ENCODE peak calls at places on chromosome 14, in nine cellular contexts. One of them, this sample, is unnamed.

GRCh38 chr14:100979780-100980179 is 76.3 kb upstream of the RTL1 start:
- DNase-seq in AG09309: peak
- DNase-seq in OCI-LY7: no peak
- DNase-seq in fibroblast of lung: peak
- DNase-seq in astrocyte of the spinal cord: peak
- DNase-seq in esophagus squamous epithelium: no peak
- DNase-seq in RWPE2: no peak
- DNase-seq in adrenal gland: no peak
- DNase-seq in suprapubic skin: no peak
- DNase-seq in this sample: no peak

GRCh38 chr14:75549169-75549568 is 26.9 kb downstream of the BATF start:
- DNase-seq in AG09309: no peak
- DNase-seq in OCI-LY7: no peak
- DNase-seq in fibroblast of lung: no peak
- DNase-seq in astrocyte of the spinal cord: no peak
- DNase-seq in esophagus squamous epithelium: no peak
- DNase-seq in RWPE2: no peak
- DNase-seq in adrenal gland: no peak
- DNase-seq in suprapubic skin: no peak
- DNase-seq in this sample: no peak

GRCh38 chr14:51860164-51860835 is at the start of gene GNG2:
- DNase-seq in AG09309: no peak
- DNase-seq in OCI-LY7: peak
- DNase-seq in fibroblast of lung: peak
- DNase-seq in astrocyte of the spinal cord: peak
- DNase-seq in esophagus squamous epithelium: peak
- DNase-seq in RWPE2: peak
- DNase-seq in adrenal gland: peak
- DNase-seq in suprapubic skin: peak
- DNase-seq in this sample: no peak

GRCh38 chr14:80388980-80389711 is 177.8 kb upstream of the DIO2 start:
- DNase-seq in AG09309: peak
- DNase-seq in OCI-LY7: no peak
- DNase-seq in fibroblast of lung: peak
- DNase-seq in astrocyte of the spinal cord: peak
- DNase-seq in esophagus squamous epithelium: no peak
- DNase-seq in RWPE2: no peak
- DNase-seq in adrenal gland: no peak
- DNase-seq in suprapubic skin: no peak
- DNase-seq in this sample: peak

GRCh38 chr14:50946234-50946935 is 2.1 kb upstream of the PYGL start:
- DNase-seq in AG09309: no peak
- DNase-seq in OCI-LY7: no peak
- DNase-seq in fibroblast of lung: peak
- DNase-seq in astrocyte of the spinal cord: no peak
- DNase-seq in esophagus squamous epithelium: no peak
- DNase-seq in RWPE2: no peak
- DNase-seq in adrenal gland: no peak
- DNase-seq in suprapubic skin: no peak
- DNase-seq in this sample: no peak

GRCh38 chr14:22845103-22845394 is 8.7 kb downstream of the MMP14 start:
- DNase-seq in AG09309: no peak
- DNase-seq in OCI-LY7: no peak
- DNase-seq in fibroblast of lung: no peak
- DNase-seq in astrocyte of the spinal cord: no peak
- DNase-seq in esophagus squamous epithelium: no peak
- DNase-seq in RWPE2: no peak
- DNase-seq in adrenal gland: no peak
- DNase-seq in suprapubic skin: no peak
- DNase-seq in this sample: no peak

GRCh38 chr14:51118993-51119392 is 24.1 kb upstream of the TRIM9 start:
- DNase-seq in AG09309: no peak
- DNase-seq in OCI-LY7: no peak
- DNase-seq in fibroblast of lung: no peak
- DNase-seq in astrocyte of the spinal cord: no peak
- DNase-seq in esophagus squamous epithelium: no peak
- DNase-seq in RWPE2: no peak
- DNase-seq in adrenal gland: no peak
- DNase-seq in suprapubic skin: no peak
- DNase-seq in this sample: no peak

GRCh38 chr14:70567791-70568190 is 32.7 kb downstream of the MED6 start:
- DNase-seq in AG09309: no peak
- DNase-seq in OCI-LY7: peak
- DNase-seq in fibroblast of lung: peak
- DNase-seq in astrocyte of the spinal cord: peak
- DNase-seq in esophagus squamous epithelium: no peak
- DNase-seq in RWPE2: peak
- DNase-seq in adrenal gland: no peak
- DNase-seq in suprapubic skin: no peak
- DNase-seq in this sample: peak

GRCh38 chr14:42222924-42223471 is 616.3 kb downstream of the LRFN5 start:
- DNase-seq in AG09309: peak
- DNase-seq in OCI-LY7: peak
- DNase-seq in fibroblast of lung: peak
- DNase-seq in astrocyte of the spinal cord: peak
- DNase-seq in esophagus squamous epithelium: no peak
- DNase-seq in RWPE2: no peak
- DNase-seq in adrenal gland: no peak
- DNase-seq in suprapubic skin: no peak
- DNase-seq in this sample: peak

GRCh38 chr14:66017960-66018359 is 468.2 kb upstream of the CCDC196 start:
- DNase-seq in AG09309: no peak
- DNase-seq in OCI-LY7: no peak
- DNase-seq in fibroblast of lung: no peak
- DNase-seq in astrocyte of the spinal cord: no peak
- DNase-seq in esophagus squamous epithelium: no peak
- DNase-seq in RWPE2: no peak
- DNase-seq in adrenal gland: no peak
- DNase-seq in suprapubic skin: no peak
- DNase-seq in this sample: no peak

GRCh38 chr14:23177181-23177580 is 6.3 kb downstream of the SLC7A8 start:
- DNase-seq in AG09309: no peak
- DNase-seq in OCI-LY7: no peak
- DNase-seq in fibroblast of lung: no peak
- DNase-seq in astrocyte of the spinal cord: no peak
- DNase-seq in esophagus squamous epithelium: no peak
- DNase-seq in RWPE2: no peak
- DNase-seq in adrenal gland: no peak
- DNase-seq in suprapubic skin: no peak
- DNase-seq in this sample: no peak

GRCh38 chr14:73567951-73568885 is 795 bp upstream of the ACOT2 start:
- DNase-seq in AG09309: no peak
- DNase-seq in OCI-LY7: no peak
- DNase-seq in fibroblast of lung: peak
- DNase-seq in astrocyte of the spinal cord: peak
- DNase-seq in esophagus squamous epithelium: no peak
- DNase-seq in RWPE2: no peak
- DNase-seq in adrenal gland: no peak
- DNase-seq in suprapubic skin: no peak
- DNase-seq in this sample: no peak

GRCh38 chr14:57326253-57326652 is 57.5 kb downstream of the AP5M1 start:
- DNase-seq in AG09309: no peak
- DNase-seq in OCI-LY7: peak
- DNase-seq in fibroblast of lung: no peak
- DNase-seq in astrocyte of the spinal cord: no peak
- DNase-seq in esophagus squamous epithelium: no peak
- DNase-seq in RWPE2: no peak
- DNase-seq in adrenal gland: no peak
- DNase-seq in suprapubic skin: no peak
- DNase-seq in this sample: no peak

GRCh38 chr14:56422703-56423213 is 156.8 kb upstream of the TMEM260 start:
- DNase-seq in AG09309: peak
- DNase-seq in OCI-LY7: peak
- DNase-seq in fibroblast of lung: peak
- DNase-seq in astrocyte of the spinal cord: peak
- DNase-seq in esophagus squamous epithelium: no peak
- DNase-seq in RWPE2: no peak
- DNase-seq in adrenal gland: peak
- DNase-seq in suprapubic skin: no peak
- DNase-seq in this sample: peak

GRCh38 chr14:88868558-88869159 is 44.2 kb downstream of the TTC8 start:
- DNase-seq in AG09309: no peak
- DNase-seq in OCI-LY7: peak
- DNase-seq in fibroblast of lung: peak
- DNase-seq in astrocyte of the spinal cord: peak
- DNase-seq in esophagus squamous epithelium: no peak
- DNase-seq in RWPE2: no peak
- DNase-seq in adrenal gland: no peak
- DNase-seq in suprapubic skin: no peak
- DNase-seq in this sample: no peak

GRCh38 chr14:100571837-100572236 is 15.4 kb downstream of the BEGAIN start:
- DNase-seq in AG09309: no peak
- DNase-seq in OCI-LY7: no peak
- DNase-seq in fibroblast of lung: no peak
- DNase-seq in astrocyte of the spinal cord: no peak
- DNase-seq in esophagus squamous epithelium: no peak
- DNase-seq in RWPE2: no peak
- DNase-seq in adrenal gland: no peak
- DNase-seq in suprapubic skin: no peak
- DNase-seq in this sample: no peak

GRCh38 chr14:34920339-34920738 is 45.2 kb upstream of the BAZ1A start:
- DNase-seq in AG09309: no peak
- DNase-seq in OCI-LY7: no peak
- DNase-seq in fibroblast of lung: peak
- DNase-seq in astrocyte of the spinal cord: no peak
- DNase-seq in esophagus squamous epithelium: no peak
- DNase-seq in RWPE2: no peak
- DNase-seq in adrenal gland: no peak
- DNase-seq in suprapubic skin: no peak
- DNase-seq in this sample: no peak

GRCh38 chr14:25042362-25043299 is 7.3 kb downstream of the STXBP6 start:
- DNase-seq in AG09309: peak
- DNase-seq in OCI-LY7: no peak
- DNase-seq in fibroblast of lung: peak
- DNase-seq in astrocyte of the spinal cord: peak
- DNase-seq in esophagus squamous epithelium: no peak
- DNase-seq in RWPE2: no peak
- DNase-seq in adrenal gland: peak
- DNase-seq in suprapubic skin: no peak
- DNase-seq in this sample: peak
- TF ChIP-seq CTCF in AG09309: peak
- TF ChIP-seq CTCF in OCI-LY7: peak
- TF ChIP-seq CTCF in fibroblast of lung: peak
- TF ChIP-seq CTCF in astrocyte of the spinal cord: peak
- TF ChIP-seq CTCF in esophagus squamous epithelium: peak
- TF ChIP-seq CTCF in RWPE2: peak
- TF ChIP-seq CTCF in adrenal gland: peak
- TF ChIP-seq CTCF in suprapubic skin: peak
- TF ChIP-seq CTCF in this sample: peak

DNA sequence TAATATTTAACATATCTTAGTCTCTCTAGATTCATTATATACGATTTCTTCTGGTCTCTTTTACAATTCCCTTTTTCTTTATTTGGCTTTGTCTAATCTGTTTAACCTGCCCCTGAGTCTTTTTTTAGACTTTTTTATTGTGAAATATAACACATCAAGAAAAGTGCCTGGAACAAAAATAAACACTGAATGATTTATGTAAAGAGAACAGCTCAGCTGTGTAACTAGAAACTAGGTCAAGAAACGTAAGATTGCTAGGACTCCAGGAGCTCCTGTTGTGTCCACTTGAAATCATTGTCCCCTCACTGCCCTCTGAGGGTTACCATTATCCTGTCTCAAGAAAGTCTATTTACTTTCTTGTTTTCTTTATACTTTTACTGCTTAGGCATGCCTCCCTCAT is 23.1 kb downstream of the EXD2 start:
- DNase-seq in AG09309: no peak
- DNase-seq in OCI-LY7: no peak
- DNase-seq in fibroblast of lung: peak
- DNase-seq in astrocyte of the spinal cord: peak
- DNase-seq in esophagus squamous epithelium: no peak
- DNase-seq in RWPE2: no peak
- DNase-seq in adrenal gland: no peak
- DNase-seq in suprapubic skin: no peak
- DNase-seq in this sample: no peak
- H3K4me3 ChIP-seq in AG09309: no peak
- H3K4me3 ChIP-seq in OCI-LY7: no peak
- H3K4me3 ChIP-seq in fibroblast of lung: no peak
- H3K4me3 ChIP-seq in astrocyte of the spinal cord: no peak
- H3K4me3 ChIP-seq in esophagus squamous epithelium: no peak
- H3K4me3 ChIP-seq in RWPE2: no peak
- H3K4me3 ChIP-seq in adrenal gland: no peak
- H3K4me3 ChIP-seq in suprapubic skin: no peak
- H3K4me3 ChIP-seq in this sample: no peak

DNA sequence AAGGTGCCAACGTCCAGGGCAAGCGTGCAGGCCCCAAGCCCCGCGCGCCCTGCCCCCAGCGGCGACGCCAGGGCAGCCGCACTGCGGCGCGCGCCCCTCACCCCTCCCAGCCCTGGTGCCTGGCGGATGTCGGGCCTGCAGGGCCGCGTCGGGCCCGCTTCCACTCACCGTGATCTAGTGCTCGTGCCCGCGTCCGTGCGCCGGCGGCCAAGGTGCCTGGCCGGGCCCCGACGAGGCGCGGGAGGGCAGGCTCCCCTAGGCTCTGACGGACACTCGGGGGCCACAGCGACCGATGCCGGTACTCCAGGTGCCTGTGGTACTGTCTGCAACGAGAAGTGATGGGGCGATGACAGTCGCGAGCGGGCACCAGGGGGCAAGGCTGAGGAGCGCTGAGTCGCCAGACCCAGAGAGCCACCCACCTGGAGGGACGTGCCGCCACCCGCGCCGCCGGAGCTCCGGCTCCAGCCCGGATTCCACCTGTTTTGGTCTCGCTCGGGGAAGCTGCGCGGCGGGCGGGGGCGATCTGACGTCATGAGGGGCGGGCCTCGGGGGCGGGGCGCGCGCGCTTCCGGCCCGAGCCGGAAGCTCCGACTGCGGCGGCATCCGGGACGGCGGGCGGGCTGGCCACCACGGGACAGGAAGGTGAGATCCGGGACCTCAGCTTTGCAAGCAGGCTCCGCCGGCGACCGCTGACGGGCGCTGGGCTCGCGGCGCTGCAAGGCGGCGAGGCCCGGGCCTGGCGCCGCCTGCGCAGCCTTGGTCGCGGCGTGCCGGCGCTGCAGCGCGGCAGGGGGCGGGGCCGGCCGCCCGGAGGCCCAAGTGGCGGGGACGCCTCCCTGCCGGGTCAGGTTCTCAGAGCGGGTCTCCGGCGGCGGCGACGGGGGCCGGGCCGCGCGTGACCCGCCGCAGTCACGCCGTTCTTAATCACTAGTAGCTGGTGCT is at the start of the genes LYSET and MOAP1:
- DNase-seq in AG09309: peak
- DNase-seq in OCI-LY7: peak
- DNase-seq in fibroblast of lung: peak
- DNase-seq in astrocyte of the spinal cord: peak
- DNase-seq in esophagus squamous epithelium: peak
- DNase-seq in RWPE2: peak
- DNase-seq in adrenal gland: peak
- DNase-seq in suprapubic skin: peak
- DNase-seq in this sample: no peak
- TF ChIP-seq CTCF in AG09309: no peak
- TF ChIP-seq CTCF in OCI-LY7: peak
- TF ChIP-seq CTCF in fibroblast of lung: no peak
- TF ChIP-seq CTCF in astrocyte of the spinal cord: peak
- TF ChIP-seq CTCF in esophagus squamous epithelium: peak
- TF ChIP-seq CTCF in RWPE2: peak
- TF ChIP-seq CTCF in adrenal gland: peak
- TF ChIP-seq CTCF in suprapubic skin: peak
- TF ChIP-seq CTCF in this sample: peak

DNA sequence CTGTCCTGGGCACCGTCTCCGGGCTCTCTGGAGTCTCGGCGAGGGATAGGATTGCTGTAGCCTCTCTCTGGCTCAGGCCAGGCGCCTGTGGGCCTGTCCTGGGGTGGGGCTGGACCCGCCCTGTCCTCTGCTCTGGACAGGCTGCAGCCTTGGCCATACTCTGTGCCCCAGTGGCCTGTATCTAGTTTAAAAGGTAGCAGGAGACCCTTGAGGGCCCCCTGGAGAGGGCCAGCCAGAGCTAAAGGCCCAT is 1.8 kb downstream of the KIF26A start:
- DNase-seq in AG09309: no peak
- DNase-seq in OCI-LY7: no peak
- DNase-seq in fibroblast of lung: no peak
- DNase-seq in astrocyte of the spinal cord: no peak
- DNase-seq in esophagus squamous epithelium: no peak
- DNase-seq in RWPE2: no peak
- DNase-seq in adrenal gland: peak
- DNase-seq in suprapubic skin: no peak
- DNase-seq in this sample: no peak
- H3K4me3 ChIP-seq in AG09309: no peak
- H3K4me3 ChIP-seq in OCI-LY7: no peak
- H3K4me3 ChIP-seq in fibroblast of lung: no peak
- H3K4me3 ChIP-seq in astrocyte of the spinal cord: no peak
- H3K4me3 ChIP-seq in esophagus squamous epithelium: peak
- H3K4me3 ChIP-seq in RWPE2: no peak
- H3K4me3 ChIP-seq in adrenal gland: no peak
- H3K4me3 ChIP-seq in suprapubic skin: no peak
- H3K4me3 ChIP-seq in this sample: no peak

This sample was measured in epithelial cell of proximal tubule.